ENCODE peak calls at places on chromosomes 13 and 19, in eight cellular contexts. I is midbrain; Y is DMS153; R is stimulated activated CD4-positive, alpha-beta T cell treated with anti-CD3 and anti-CD28 coated beads, Interleukin-1b, Interleukin-23, amount 100 ng/mL, for 24 hours; A is activated naive CD8-positive, alpha-beta T cell treated with anti-CD3 and anti-CD28 coated beads for 36 hours; U is WTC11; J is activated T-helper 9 cell treated with anti-CD3 and anti-CD28 coated beads, Interleukin-2, amount 50 U/mL, for 16 hours; F is germinal center. O is an unnamed sample.

GRCh38 chr13:32426191-32426980 is 1.5 kb downstream of the N4BP2L1 start:
- DNase-seq in I (peak; percentile 35), Y (peak; percentile 63), R (no peak), A (peak; percentile 36), U (no peak), J (peak; percentile 4), F (peak; percentile 69), O (peak; percentile 50)

GRCh38 chr13:109941221-109941620 is 154.8 kb upstream of the IRS2 start:
- DNase-seq in I (no peak), Y (no peak), R (no peak), A (no peak), U (no peak), J (no peak), F (no peak), O (no peak)

GRCh38 chr19:7845390-7846179 is 15.6 kb downstream of the EVI5L start:
- DNase-seq in I (no peak), Y (no peak), R (no peak), A (no peak), U (no peak), J (no peak), F (no peak), O (no peak)

GRCh38 chr13:31124225-31124624 is 37.5 kb downstream of the HSPH1 start:
- DNase-seq in I (no peak), Y (no peak), R (no peak), A (no peak), U (no peak), J (no peak), F (no peak), O (no peak)

GRCh38 chr13:112776354-112776753 is 86.5 kb downstream of the ATP11A start:
- DNase-seq in I (no peak), Y (no peak), R (no peak), A (no peak), U (no peak), J (no peak), F (no peak), O (no peak)

GRCh38 chr13:30172593-30173300 is 134.6 kb downstream of the KATNAL1 start:
- DNase-seq in I (no peak), Y (no peak), R (no peak), A (no peak), U (no peak), J (no peak), F (no peak), O (no peak)

GRCh38 chr19:2415281-2415972 is 12.0 kb downstream of the TIMM13 start:
- DNase-seq in I (no peak), Y (no peak), R (no peak), A (no peak), U (no peak), J (no peak), F (no peak), O (no peak)

GRCh38 chr19:28737021-28737525 is 475.9 kb downstream of the UQCRFS1 start:
- DNase-seq in I (peak; percentile 70), Y (peak; percentile 23), R (no peak), A (no peak), U (no peak), J (no peak), F (peak; percentile 16), O (peak; percentile 46)

GRCh38 chr19:925912-926594 is at the start of gene ARID3A:
- DNase-seq in I (no peak), Y (no peak), R (no peak), A (no peak), U (no peak), J (no peak), F (peak; percentile 71), O (no peak)

GRCh38 chr19:50739841-50740426 is 16.8 kb downstream of the CLEC11A start:
- DNase-seq in I (no peak), Y (no peak), R (no peak), A (no peak), U (peak; percentile 71), J (no peak), F (no peak), O (no peak)

GRCh38 chr19:51726049-51726448 is 2.3 kb upstream of the HAS1 start:
- DNase-seq in I (peak; percentile 85), Y (no peak), R (no peak), A (no peak), U (peak; percentile 40), J (no peak), F (no peak), O (no peak)

GRCh38 chr19:5150902-5151741 is 182.2 kb downstream of the KDM4B start:
- DNase-seq in I (no peak), Y (no peak), R (no peak), A (no peak), U (no peak), J (no peak), F (no peak), O (no peak)

GRCh38 chr13:21478881-21479808 is 20.0 kb upstream of the ZDHHC20 start:
- DNase-seq in I (peak; percentile 89), Y (peak; percentile 59), R (peak; percentile 4), A (no peak), U (no peak), J (no peak), F (peak; percentile 28), O (peak; percentile 86)

GRCh38 chr13:97307882-97308624 is 85.9 kb downstream of the MBNL2 start:
- DNase-seq in I (peak; percentile 65), Y (no peak), R (no peak), A (no peak), U (no peak), J (no peak), F (no peak), O (peak; percentile 55)

O was measured in cerebellar cortex.